ENCODE peak calls at places on chromosomes 11 and 22, in four cellular contexts. J, O, P and T are unnamed samples.

GRCh38 chr11:124108158-124108557 is 7.1 kb upstream of the VWA5A start:
- DNase-seq in J (no peak), O (peak; percentile 51), P (peak; percentile 80), T (no peak)

GRCh38 chr11:69130586-69131566 is 24.9 kb upstream of the SMIM38 start:
- DNase-seq in J (no peak), O (no peak), P (no peak), T (no peak)

GRCh38 chr22:27836181-27836580 is 34.6 kb upstream of the MN1 start:
- DNase-seq in J (no peak), O (no peak), P (peak; percentile 64), T (no peak)

GRCh38 chr11:11442791-11443190 is 89.7 kb upstream of the CSNK2A3 start:
- DNase-seq in J (no peak), O (peak; percentile 24), P (no peak), T (no peak)

GRCh38 chr22:40452730-40453487 is 82.5 kb downstream of the SGSM3 start:
- DNase-seq in J (no peak), O (peak; percentile 10), P (peak; percentile 28), T (no peak)

GRCh38 chr11:4134844-4135243 is 40.2 kb downstream of the RRM1 start:
- DNase-seq in J (no peak), O (no peak), P (no peak), T (no peak)

GRCh38 chr11:118973985-118974384 is 2.4 kb downstream of the FOXR1 start:
- DNase-seq in J (no peak), O (no peak), P (no peak), T (no peak)

GRCh38 chr11:6319879-6320410 is 356 bp downstream of the CAVIN3 start:
- DNase-seq in J (no peak), O (peak; percentile 88), P (peak; percentile 96), T (no peak)

GRCh38 chr22:42906605-42907338 is 49.7 kb upstream of the ARFGAP3 start:
- DNase-seq in J (no peak), O (no peak), P (no peak), T (no peak)

GRCh38 chr22:49948116-49948515 is 12.5 kb upstream of the PIM3 start:
- DNase-seq in J (no peak), O (no peak), P (no peak), T (no peak)

GRCh38 chr11:70559516-70559915 is 161.2 kb downstream of the CTTN start:
- DNase-seq in J (no peak), O (no peak), P (no peak), T (no peak)

GRCh38 chr22:39984750-39985149 is 10.0 kb upstream of the FAM83F start:
- DNase-seq in J (no peak), O (no peak), P (no peak), T (no peak)

GRCh38 chr11:61139391-61139790 is 21.8 kb downstream of the VPS37C start:
- DNase-seq in J (no peak), O (no peak), P (no peak), T (no peak)

GRCh38 chr11:120511804-120512726 is 517 bp downstream of the GRIK4 start:
- DNase-seq in J (no peak), O (no peak), P (no peak), T (no peak)

GRCh38 chr11:111365722-111366559 is 13.1 kb downstream of the POU2AF1 start:
- DNase-seq in J (no peak), O (no peak), P (no peak), T (no peak)

GRCh38 chr11:28606930-28607329 is 498.7 kb downstream of the METTL15 start:
- DNase-seq in J (no peak), O (no peak), P (peak; percentile 70), T (no peak)

GRCh38 chr11:110984147-110984546 is 261.4 kb upstream of the POU2AF2 start:
- DNase-seq in J (no peak), O (no peak), P (peak; percentile 32), T (no peak)

GRCh38 chr11:65315204-65315865 is 669 bp downstream of the CDC42EP2 start:
- DNase-seq in J (peak; percentile 72), O (peak; percentile 93), P (peak; percentile 89), T (peak; percentile 65)

GRCh38 chr11:1531418-1531817 is 40.7 kb downstream of the DUSP8 start:
- DNase-seq in J (no peak), O (no peak), P (no peak), T (no peak)

GRCh38 chr11:1075341-1075911 is 752 bp downstream of the MUC2 start:
- DNase-seq in J (no peak), O (no peak), P (no peak), T (no peak)

GRCh38 chr11:42012261-42012660 is 552.8 kb upstream of the LRRC4C start:
- DNase-seq in J (no peak), O (no peak), P (no peak), T (no peak)

GRCh38 chr11:63837719-63838118 is 1.2 kb upstream of the MARK2 start:
- DNase-seq in J (no peak), O (no peak), P (no peak), T (no peak)

GRCh38 chr11:28559497-28559896 is 451.3 kb downstream of the METTL15 start:
- DNase-seq in J (no peak), O (no peak), P (peak; percentile 59), T (no peak)

GRCh38 chr11:72232260-72233055 is 7.9 kb downstream of the INPPL1 start:
- DNase-seq in J (no peak), O (no peak), P (no peak), T (no peak)

GRCh38 chr11:122234257-122234656 is 118.2 kb upstream of the BLID start:
- DNase-seq in J (no peak), O (no peak), P (no peak), T (no peak)

GRCh38 chr11:89442801-89443200 is 48.4 kb downstream of the NOX4 start:
- DNase-seq in J (no peak), O (no peak), P (no peak), T (no peak)

GRCh38 chr11:22471405-22471804 is 133.2 kb downstream of the SLC17A6 start:
- DNase-seq in J (no peak), O (no peak), P (no peak), T (no peak)

GRCh38 chr22:43827926-43828710 is 16.0 kb upstream of the EFCAB6 start:
- DNase-seq in J (no peak), O (no peak), P (no peak), T (no peak)

GRCh38 chr22:39598017-39598965 is 27.7 kb downstream of the CACNA1I start:
- DNase-seq in J (peak; percentile 58), O (peak; percentile 86), P (peak; percentile 86), T (peak; percentile 65)

GRCh38 chr22:27752141-27752540 is 49.4 kb downstream of the MN1 start:
- DNase-seq in J (no peak), O (no peak), P (no peak), T (no peak)

GRCh38 chr11:35180311-35181233 is 41.6 kb downstream of the CD44 start:
- DNase-seq in J (no peak), O (no peak), P (no peak), T (no peak)
- H3K4me1 ChIP-seq in J (peaks cover 92% of the 10 kb centered on the region), O (no peaks in the 10 kb centered on the region), P (no peaks in the 10 kb centered on the region), T (peaks cover 91% of the 10 kb centered on the region)

DNA sequence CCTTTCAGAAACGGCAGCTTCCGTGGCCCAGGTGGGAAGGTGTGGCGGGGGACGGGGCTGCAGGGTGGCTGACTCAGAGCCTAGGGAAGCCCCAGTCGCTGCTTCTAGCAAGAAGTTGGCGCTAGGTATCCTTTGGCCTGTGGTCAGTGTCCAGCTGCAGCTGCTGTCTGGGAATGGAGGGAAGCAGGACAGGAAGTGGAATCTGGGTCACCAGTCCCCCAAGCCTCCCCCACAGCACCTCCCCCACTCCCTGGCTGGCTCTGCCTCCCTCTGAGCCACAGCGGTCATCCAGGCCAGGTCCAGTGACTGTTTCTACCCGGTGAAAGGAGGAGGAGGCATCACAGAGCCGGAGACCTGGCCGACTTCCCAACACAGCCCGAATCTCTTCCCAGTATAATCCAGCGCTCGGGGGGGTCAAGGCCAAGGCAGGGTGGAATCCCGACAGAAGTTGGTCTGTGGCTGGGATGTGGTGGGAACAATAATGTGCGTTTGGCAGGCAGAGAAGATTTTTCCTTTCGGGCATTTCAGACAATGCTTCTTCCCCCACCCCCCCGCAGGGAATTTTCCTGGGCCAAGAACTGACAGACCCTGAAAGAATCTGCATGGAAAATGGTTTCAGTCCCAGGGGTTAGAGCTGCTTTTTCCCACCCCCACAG is 45.1 kb downstream of the C11orf96 start:
- DNase-seq in J (no peak), O (peak; percentile 49), P (peak; percentile 20), T (no peak)
- H3K4me3 ChIP-seq in J (no peak overlapping the region), O (no peak overlapping the region), P (no peak overlapping the region), T (no peak overlapping the region)

DNA sequence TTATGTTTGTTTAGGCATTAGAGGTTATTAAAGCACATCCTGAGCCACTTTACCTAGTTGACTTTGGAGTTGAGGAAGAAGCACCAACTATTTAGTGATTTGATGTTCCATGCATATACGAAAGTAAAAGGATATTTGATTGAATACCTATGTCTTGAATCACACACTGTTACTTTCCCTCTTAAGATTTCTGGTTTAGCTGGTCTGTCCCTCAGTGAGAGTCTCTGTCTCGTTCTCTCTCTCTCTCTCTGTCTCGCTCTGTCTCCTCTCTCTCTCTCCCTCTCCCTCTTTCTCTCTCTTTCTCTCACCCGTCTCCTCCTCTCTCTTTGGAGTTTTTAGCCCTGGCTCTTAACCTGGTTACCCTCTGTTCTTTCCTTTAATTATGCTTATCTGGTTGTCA is 11.0 kb downstream of the CTNND1 start:
- DNase-seq in J (no peak), O (no peak), P (no peak), T (no peak)
- H3K4me1 ChIP-seq in J (no peaks in the 10 kb centered on the region), O (peaks cover 32% of the 10 kb centered on the region), P (peaks cover 22% of the 10 kb centered on the region), T (no peaks in the 10 kb centered on the region)

GRCh38 chr22:37284807-37285355 is 2.6 kb downstream of the CYTH4 start:
- DNase-seq in J (peak; percentile 26), O (no peak), P (no peak), T (peak; percentile 33)
- H3K4me3 ChIP-seq in J (peak overlapping the region; percentile 88), O (no peak overlapping the region), P (no peak overlapping the region), T (peak overlapping the region; percentile 98)

DNA sequence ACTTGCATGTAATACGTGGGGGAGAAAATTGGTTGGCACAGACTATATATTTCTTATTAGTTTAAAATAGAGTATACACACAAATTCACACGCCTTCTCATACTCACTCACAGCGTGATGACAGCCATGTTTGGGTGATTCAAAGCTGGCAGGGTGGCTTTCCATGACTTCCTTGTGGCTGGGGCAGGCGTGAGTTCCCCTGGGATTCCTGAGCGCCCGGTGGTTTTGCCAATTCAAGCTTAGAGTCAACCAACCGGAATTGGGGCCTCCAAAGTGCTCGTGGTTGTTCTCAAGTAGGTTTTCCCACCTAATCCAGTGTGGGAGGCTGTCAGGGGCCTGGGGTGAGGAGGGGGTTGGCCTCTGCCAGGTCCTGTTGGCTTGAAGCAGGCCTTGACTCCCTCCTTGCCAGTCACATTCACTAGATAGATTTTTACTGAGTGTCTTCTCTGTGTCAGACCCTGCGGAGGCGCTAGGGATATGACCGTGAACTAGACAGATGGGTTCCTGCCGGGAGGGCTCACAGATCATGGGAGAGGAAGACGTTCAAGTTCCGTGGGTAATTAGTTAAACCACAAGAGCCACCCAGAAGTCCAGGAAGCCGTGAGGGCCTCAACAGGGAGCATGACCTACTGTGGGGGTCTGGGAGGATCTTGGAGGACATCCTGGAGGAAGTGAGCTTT is 11.5 kb downstream of the PKNOX2 start:
- DNase-seq in J (no peak), O (no peak), P (no peak), T (no peak)
- H3K4me1 ChIP-seq in J (no peaks in the 10 kb centered on the region), O (peaks cover 16% of the 10 kb centered on the region), P (peaks cover 2% of the 10 kb centered on the region), T (no peaks in the 10 kb centered on the region)

GRCh38 chr11:94613120-94613519 is 46.0 kb downstream of the PIWIL4 start:
- DNase-seq in J (no peak), O (no peak), P (no peak), T (no peak)
- H3K4me3 ChIP-seq in J (no peak overlapping the region), O (no peak overlapping the region), P (no peak overlapping the region), T (no peak overlapping the region)

GRCh38 chr22:21818487-21819182 is 48.8 kb downstream of the MAPK1 start:
- DNase-seq in J (no peak), O (no peak), P (peak; percentile 40), T (no peak)
- H3K4me1 ChIP-seq in J (peaks cover 51% of the 10 kb centered on the region), O (no peaks in the 10 kb centered on the region), P (peaks cover 15% of the 10 kb centered on the region), T (peaks cover 58% of the 10 kb centered on the region)

GRCh38 chr22:17778412-17778976 is 4.2 kb upstream of the BID start:
- DNase-seq in J (no peak), O (no peak), P (no peak), T (no peak)
- H3K4me3 ChIP-seq in J (no peak overlapping the region), O (no peak overlapping the region), P (no peak overlapping the region), T (no peak overlapping the region)